ENCODE peak calls at places on chromosomes 2 and 18, in ten cellular contexts. B, X, T, E, V, U, C, W, P and S are unnamed samples.

GRCh38 chr2:117071556-117072102 is 742.9 kb upstream of the DDX18 start:
- DNase-seq in B (no peak), V (no peak), W (no peak), X (no peak), E (peak; percentile 19), U (no peak), C (no peak), T (peak; percentile 78), P (no peak), S (no peak)

GRCh38 chr18:49880656-49881055 is 67.3 kb upstream of the ACAA2 start:
- DNase-seq in E (no peak), W (no peak), U (no peak), B (no peak), T (no peak), V (no peak), P (no peak), C (no peak), X (peak; percentile 14), S (no peak)

GRCh38 chr2:85915606-85916303 is 27.0 kb upstream of the ST3GAL5 start:
- DNase-seq in U (peak; percentile 13), B (no peak), C (no peak), V (no peak), P (no peak), E (no peak), T (no peak), X (no peak), W (no peak), S (no peak)

GRCh38 chr18:43663159-43663558 is 385.9 kb upstream of the SYT4 start:
- DNase-seq in C (no peak), W (no peak), P (no peak), U (no peak), E (no peak), V (no peak), B (no peak), T (no peak), X (no peak), S (no peak)

GRCh38 chr18:37902344-37902743 is 336.7 kb upstream of the CELF4 start:
- DNase-seq in X (no peak), U (no peak), T (no peak), W (no peak), V (no peak), E (no peak), B (no peak), C (no peak), P (no peak), S (no peak)

GRCh38 chr2:9380702-9381628 is 42.4 kb downstream of the ITGB1BP1 start:
- DNase-seq in P (no peak), B (peak; percentile 51), X (no peak), T (no peak), C (no peak), U (peak; percentile 95), W (peak; percentile 48), V (peak; percentile 85), E (no peak), S (peak; percentile 45)

GRCh38 chr2:207162319-207162718 is 3.4 kb downstream of the KLF7 start:
- DNase-seq in V (no peak), B (no peak), X (no peak), T (no peak), E (no peak), W (no peak), C (no peak), U (no peak), P (no peak), S (no peak)

GRCh38 chr2:85731606-85732005 is 22.2 kb upstream of the ATOH8 start:
- DNase-seq in E (no peak), P (no peak), X (no peak), V (no peak), T (no peak), B (no peak), U (no peak), C (no peak), W (no peak), S (no peak)

GRCh38 chr2:180359522-180360282 is 352.6 kb upstream of the CWC22 start:
- DNase-seq in W (peak; percentile 6), P (no peak), T (no peak), C (no peak), U (no peak), V (no peak), E (no peak), X (no peak), B (no peak), S (no peak)

GRCh38 chr18:57141208-57142129 is 5.4 kb upstream of the BOD1L2 start:
- DNase-seq in T (no peak), B (no peak), V (peak; percentile 82), E (peak; percentile 19), W (peak; percentile 93), X (no peak), C (no peak), P (no peak), U (no peak), S (peak; percentile 83)

GRCh38 chr2:193806088-193806774 is 1611.5 kb upstream of the TMEFF2 start:
- DNase-seq in U (no peak), X (no peak), B (no peak), V (no peak), W (no peak), T (no peak), P (no peak), E (no peak), C (no peak), S (no peak)

GRCh38 chr2:86631846-86632485 is 8.3 kb upstream of the RNF103 start:
- DNase-seq in W (no peak), T (no peak), X (no peak), E (no peak), U (no peak), P (no peak), V (peak; percentile 55), C (no peak), B (no peak), S (no peak)

GRCh38 chr2:11642972-11643371 is 27.0 kb downstream of the NTSR2 start:
- DNase-seq in T (no peak), V (no peak), U (no peak), B (no peak), E (no peak), W (no peak), X (peak; percentile 21), P (no peak), C (no peak), S (no peak)

GRCh38 chr2:1701020-1701419 is 43.3 kb downstream of the PXDN start:
- DNase-seq in C (no peak), X (no peak), V (no peak), B (no peak), P (no peak), U (no peak), W (no peak), T (no peak), E (no peak), S (no peak)
- H3K27ac ChIP-seq in C (no peak overlapping the region), X (no peak overlapping the region), V (no peak overlapping the region), B (no peak overlapping the region), P (no peak overlapping the region), U (no peak overlapping the region), W (no peak overlapping the region), T (no peak overlapping the region), E (no peak overlapping the region), S (no peak overlapping the region)

GRCh38 chr2:27446057-27446456 is 3.9 kb downstream of the KRTCAP3 start:
- DNase-seq in B (no peak), P (no peak), V (peak; percentile 33), X (no peak), U (no peak), T (no peak), E (no peak), W (peak; percentile 94), C (no peak), S (peak; percentile 91)
- TF ChIP-seq POLR2A in B (no peak), P (no peak), V (no peak), X (no peak), U (no peak), T (no peak), E (no peak), W (peak; percentile 57), C (no peak), S (peak; percentile 65)

GRCh38 chr2:53021285-53021684 is 746.3 kb upstream of the CHAC2 start:
- DNase-seq in C (no peak), E (no peak), W (no peak), B (no peak), X (no peak), P (no peak), T (no peak), U (peak; percentile 88), V (no peak), S (no peak)

GRCh38 chr2:53021828-53022227 is 745.8 kb upstream of the CHAC2 start:
- DNase-seq in W (no peak), P (no peak), T (no peak), V (no peak), B (no peak), C (no peak), U (no peak), X (no peak), E (no peak), S (no peak)

DNA sequence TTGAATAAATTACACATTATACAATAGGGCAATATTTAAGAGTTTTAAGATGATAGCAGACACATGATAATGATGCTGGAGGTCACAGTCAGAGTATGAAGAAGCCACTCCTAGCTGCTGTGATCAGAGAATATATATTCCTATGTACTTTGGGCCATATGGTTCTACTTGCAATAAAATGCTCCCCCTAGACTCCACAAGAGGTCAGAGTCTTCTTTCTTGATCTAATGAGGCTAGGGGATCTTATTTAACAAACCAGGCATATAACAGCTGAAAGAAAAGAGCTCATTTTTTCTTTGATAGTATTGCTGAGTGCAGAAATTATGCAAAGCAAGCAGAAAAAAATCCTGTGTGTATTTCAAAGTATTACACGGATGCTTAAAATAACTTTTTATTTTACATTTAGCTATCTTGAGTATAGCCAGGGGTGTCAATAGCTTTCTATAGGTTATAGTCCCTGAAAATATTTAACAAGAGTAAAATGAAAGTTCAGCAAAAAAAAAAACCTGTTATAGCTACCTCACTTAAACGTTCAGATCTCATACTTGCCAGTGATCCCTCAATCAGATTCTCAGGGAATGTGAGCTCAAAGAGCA is 748.7 kb upstream of the CHAC2 start:
- DNase-seq in E (no peak), V (no peak), U (peak; percentile 34), B (no peak), P (no peak), W (no peak), C (no peak), T (no peak), X (no peak), S (no peak)
- H3K27ac ChIP-seq in E (no peak overlapping the region), V (no peak overlapping the region), U (no peak overlapping the region), B (no peak overlapping the region), P (no peak overlapping the region), W (no peak overlapping the region), C (no peak overlapping the region), T (no peak overlapping the region), X (no peak overlapping the region), S (no peak overlapping the region)

DNA sequence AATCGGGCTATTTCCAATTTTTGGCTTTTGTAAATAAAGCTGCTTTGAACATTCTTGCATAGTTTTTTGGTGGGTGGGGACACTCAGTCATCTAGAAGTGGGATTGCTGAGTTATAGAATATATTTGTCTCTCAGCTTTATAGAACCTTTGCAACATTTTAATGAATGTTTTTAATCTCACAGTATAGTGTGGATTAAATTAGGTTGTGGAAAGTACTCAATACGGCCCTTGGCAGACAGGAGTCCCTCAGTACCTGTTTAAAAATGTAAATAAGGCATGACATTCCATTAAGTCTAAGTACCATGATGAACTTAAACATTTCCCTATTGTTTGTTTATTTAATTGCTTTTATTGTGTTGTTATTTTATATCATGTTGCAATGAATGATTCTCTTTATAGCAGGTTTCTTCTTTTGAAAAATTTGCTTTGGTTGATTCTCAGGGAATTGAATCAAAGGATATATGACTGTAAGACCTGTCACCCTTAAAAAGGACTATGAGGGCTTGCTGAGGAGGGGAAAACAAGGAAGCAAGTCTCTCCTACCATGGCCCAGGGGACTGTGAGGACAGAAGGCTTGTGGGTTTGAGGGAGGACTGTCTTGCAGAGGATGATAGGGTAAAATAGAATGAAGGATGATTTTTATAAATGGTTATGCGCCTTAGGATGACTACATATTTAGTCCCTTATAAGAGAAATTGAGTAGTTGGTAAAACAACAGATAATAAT is 165.1 kb downstream of the RPIA start:
- DNase-seq in U (no peak), T (no peak), V (no peak), B (no peak), X (no peak), W (no peak), E (no peak), P (no peak), C (no peak), S (no peak)
- TF ChIP-seq POLR2A in U (no peak), T (no peak), V (no peak), B (no peak), X (no peak), W (no peak), E (no peak), P (no peak), C (no peak), S (no peak)